ENCODE peak calls at places on chromosome 20, in nine cellular contexts. One of them, this sample, is unnamed.

GRCh38 chr20:51985013-51985415 is 182.7 kb upstream of the SALL4 start:
- DNase-seq in T-helper 1 cell: no peak
- DNase-seq in activated naive CD4-positive, alpha-beta T cell treated with anti-CD3 and anti-CD28 coated beads, Interleukin-2, amount 10 ng/mL, durations not matched to agents 7 days and 5 days: no peak
- DNase-seq in H9: no peak
- DNase-seq in substantia nigra: no peak
- DNase-seq in DMS 273 treated with DMSO at 0.1 percent for 48 hours: no peak
- DNase-seq in SW 1271: peak
- DNase-seq in cerebellar nuclear complex: no peak
- DNase-seq in naive B cell: no peak
- DNase-seq in this sample: no peak

GRCh38 chr20:48350291-48350988 is 477.4 kb downstream of the PREX1 start:
- DNase-seq in SW 1271: no peak
- DNase-seq in T-helper 1 cell: no peak
- DNase-seq in cerebellar nuclear complex: no peak
- DNase-seq in activated naive CD4-positive, alpha-beta T cell treated with anti-CD3 and anti-CD28 coated beads, Interleukin-2, amount 10 ng/mL, durations not matched to agents 7 days and 5 days: no peak
- DNase-seq in H9: peak
- DNase-seq in DMS 273 treated with DMSO at 0.1 percent for 48 hours: no peak
- DNase-seq in naive B cell: no peak
- DNase-seq in substantia nigra: no peak
- DNase-seq in this sample: no peak

GRCh38 chr20:46699651-46700359 is 9.6 kb upstream of the SLC2A10 start:
- DNase-seq in SW 1271: no peak
- DNase-seq in naive B cell: no peak
- DNase-seq in H9: no peak
- DNase-seq in activated naive CD4-positive, alpha-beta T cell treated with anti-CD3 and anti-CD28 coated beads, Interleukin-2, amount 10 ng/mL, durations not matched to agents 7 days and 5 days: no peak
- DNase-seq in DMS 273 treated with DMSO at 0.1 percent for 48 hours: no peak
- DNase-seq in cerebellar nuclear complex: no peak
- DNase-seq in T-helper 1 cell: no peak
- DNase-seq in substantia nigra: no peak
- DNase-seq in this sample: peak

GRCh38 chr20:17943343-17943742 is 25.3 kb downstream of the SNX5 start:
- DNase-seq in naive B cell: peak
- DNase-seq in H9: no peak
- DNase-seq in substantia nigra: no peak
- DNase-seq in cerebellar nuclear complex: no peak
- DNase-seq in T-helper 1 cell: no peak
- DNase-seq in SW 1271: no peak
- DNase-seq in DMS 273 treated with DMSO at 0.1 percent for 48 hours: no peak
- DNase-seq in activated naive CD4-positive, alpha-beta T cell treated with anti-CD3 and anti-CD28 coated beads, Interleukin-2, amount 10 ng/mL, durations not matched to agents 7 days and 5 days: no peak
- DNase-seq in this sample: no peak

GRCh38 chr20:22795897-22796296 is 211.5 kb upstream of the FOXA2 start:
- DNase-seq in activated naive CD4-positive, alpha-beta T cell treated with anti-CD3 and anti-CD28 coated beads, Interleukin-2, amount 10 ng/mL, durations not matched to agents 7 days and 5 days: no peak
- DNase-seq in naive B cell: no peak
- DNase-seq in H9: no peak
- DNase-seq in substantia nigra: no peak
- DNase-seq in T-helper 1 cell: no peak
- DNase-seq in DMS 273 treated with DMSO at 0.1 percent for 48 hours: no peak
- DNase-seq in cerebellar nuclear complex: no peak
- DNase-seq in SW 1271: peak
- DNase-seq in this sample: no peak

GRCh38 chr20:31516651-31517050 is 2.4 kb downstream of the HM13 start:
- DNase-seq in DMS 273 treated with DMSO at 0.1 percent for 48 hours: no peak
- DNase-seq in substantia nigra: no peak
- DNase-seq in activated naive CD4-positive, alpha-beta T cell treated with anti-CD3 and anti-CD28 coated beads, Interleukin-2, amount 10 ng/mL, durations not matched to agents 7 days and 5 days: peak
- DNase-seq in T-helper 1 cell: no peak
- DNase-seq in naive B cell: no peak
- DNase-seq in SW 1271: no peak
- DNase-seq in H9: no peak
- DNase-seq in cerebellar nuclear complex: no peak
- DNase-seq in this sample: no peak

GRCh38 chr20:2289475-2289874 is 6.3 kb upstream of the TGM3 start:
- DNase-seq in activated naive CD4-positive, alpha-beta T cell treated with anti-CD3 and anti-CD28 coated beads, Interleukin-2, amount 10 ng/mL, durations not matched to agents 7 days and 5 days: no peak
- DNase-seq in H9: no peak
- DNase-seq in SW 1271: no peak
- DNase-seq in naive B cell: no peak
- DNase-seq in substantia nigra: no peak
- DNase-seq in cerebellar nuclear complex: no peak
- DNase-seq in T-helper 1 cell: no peak
- DNase-seq in DMS 273 treated with DMSO at 0.1 percent for 48 hours: no peak
- DNase-seq in this sample: no peak

GRCh38 chr20:22289442-22289841 is 294.9 kb downstream of the FOXA2 start:
- DNase-seq in H9: no peak
- DNase-seq in substantia nigra: no peak
- DNase-seq in activated naive CD4-positive, alpha-beta T cell treated with anti-CD3 and anti-CD28 coated beads, Interleukin-2, amount 10 ng/mL, durations not matched to agents 7 days and 5 days: no peak
- DNase-seq in naive B cell: no peak
- DNase-seq in SW 1271: no peak
- DNase-seq in T-helper 1 cell: no peak
- DNase-seq in DMS 273 treated with DMSO at 0.1 percent for 48 hours: no peak
- DNase-seq in cerebellar nuclear complex: no peak
- DNase-seq in this sample: no peak

GRCh38 chr20:23547613-23548012 is 20.7 kb downstream of the CST9L start:
- DNase-seq in substantia nigra: no peak
- DNase-seq in naive B cell: no peak
- DNase-seq in SW 1271: no peak
- DNase-seq in cerebellar nuclear complex: no peak
- DNase-seq in activated naive CD4-positive, alpha-beta T cell treated with anti-CD3 and anti-CD28 coated beads, Interleukin-2, amount 10 ng/mL, durations not matched to agents 7 days and 5 days: no peak
- DNase-seq in T-helper 1 cell: no peak
- DNase-seq in DMS 273 treated with DMSO at 0.1 percent for 48 hours: no peak
- DNase-seq in H9: no peak
- DNase-seq in this sample: no peak

GRCh38 chr20:57080796-57081195 is 185.6 kb downstream of the BMP7 start:
- DNase-seq in substantia nigra: peak
- DNase-seq in SW 1271: peak
- DNase-seq in activated naive CD4-positive, alpha-beta T cell treated with anti-CD3 and anti-CD28 coated beads, Interleukin-2, amount 10 ng/mL, durations not matched to agents 7 days and 5 days: no peak
- DNase-seq in naive B cell: no peak
- DNase-seq in cerebellar nuclear complex: no peak
- DNase-seq in H9: no peak
- DNase-seq in T-helper 1 cell: no peak
- DNase-seq in DMS 273 treated with DMSO at 0.1 percent for 48 hours: no peak
- DNase-seq in this sample: no peak

GRCh38 chr20:270517-270916 is 13.0 kb downstream of the DEFB132 start:
- DNase-seq in substantia nigra: no peak
- DNase-seq in T-helper 1 cell: no peak
- DNase-seq in SW 1271: no peak
- DNase-seq in cerebellar nuclear complex: no peak
- DNase-seq in naive B cell: no peak
- DNase-seq in DMS 273 treated with DMSO at 0.1 percent for 48 hours: no peak
- DNase-seq in activated naive CD4-positive, alpha-beta T cell treated with anti-CD3 and anti-CD28 coated beads, Interleukin-2, amount 10 ng/mL, durations not matched to agents 7 days and 5 days: no peak
- DNase-seq in H9: no peak
- DNase-seq in this sample: no peak

GRCh38 chr20:52754366-52754765 is 217.8 kb upstream of the TSHZ2 start:
- DNase-seq in H9: no peak
- DNase-seq in cerebellar nuclear complex: no peak
- DNase-seq in naive B cell: no peak
- DNase-seq in activated naive CD4-positive, alpha-beta T cell treated with anti-CD3 and anti-CD28 coated beads, Interleukin-2, amount 10 ng/mL, durations not matched to agents 7 days and 5 days: no peak
- DNase-seq in SW 1271: no peak
- DNase-seq in T-helper 1 cell: no peak
- DNase-seq in substantia nigra: no peak
- DNase-seq in DMS 273 treated with DMSO at 0.1 percent for 48 hours: no peak
- DNase-seq in this sample: no peak

GRCh38 chr20:62617711-62618483 is 24.4 kb upstream of the SLCO4A1 start:
- DNase-seq in naive B cell: peak
- DNase-seq in activated naive CD4-positive, alpha-beta T cell treated with anti-CD3 and anti-CD28 coated beads, Interleukin-2, amount 10 ng/mL, durations not matched to agents 7 days and 5 days: peak
- DNase-seq in H9: no peak
- DNase-seq in cerebellar nuclear complex: no peak
- DNase-seq in T-helper 1 cell: no peak
- DNase-seq in substantia nigra: no peak
- DNase-seq in DMS 273 treated with DMSO at 0.1 percent for 48 hours: no peak
- DNase-seq in SW 1271: peak
- DNase-seq in this sample: no peak

GRCh38 chr20:36197271-36197670 is 39.0 kb upstream of the AAR2 start:
- DNase-seq in naive B cell: no peak
- DNase-seq in T-helper 1 cell: no peak
- DNase-seq in substantia nigra: no peak
- DNase-seq in cerebellar nuclear complex: no peak
- DNase-seq in DMS 273 treated with DMSO at 0.1 percent for 48 hours: no peak
- DNase-seq in SW 1271: no peak
- DNase-seq in H9: no peak
- DNase-seq in activated naive CD4-positive, alpha-beta T cell treated with anti-CD3 and anti-CD28 coated beads, Interleukin-2, amount 10 ng/mL, durations not matched to agents 7 days and 5 days: no peak
- DNase-seq in this sample: no peak

GRCh38 chr20:63253438-63254236 is 626 bp downstream of the NKAIN4 start:
- DNase-seq in H9: peak
- DNase-seq in substantia nigra: no peak
- DNase-seq in cerebellar nuclear complex: no peak
- DNase-seq in naive B cell: no peak
- DNase-seq in activated naive CD4-positive, alpha-beta T cell treated with anti-CD3 and anti-CD28 coated beads, Interleukin-2, amount 10 ng/mL, durations not matched to agents 7 days and 5 days: no peak
- DNase-seq in SW 1271: no peak
- DNase-seq in DMS 273 treated with DMSO at 0.1 percent for 48 hours: no peak
- DNase-seq in T-helper 1 cell: no peak
- DNase-seq in this sample: peak

GRCh38 chr20:34922654-34923381 is 32.8 kb downstream of the GSS start:
- DNase-seq in T-helper 1 cell: no peak
- DNase-seq in cerebellar nuclear complex: no peak
- DNase-seq in DMS 273 treated with DMSO at 0.1 percent for 48 hours: no peak
- DNase-seq in activated naive CD4-positive, alpha-beta T cell treated with anti-CD3 and anti-CD28 coated beads, Interleukin-2, amount 10 ng/mL, durations not matched to agents 7 days and 5 days: no peak
- DNase-seq in naive B cell: no peak
- DNase-seq in substantia nigra: no peak
- DNase-seq in H9: no peak
- DNase-seq in SW 1271: peak
- DNase-seq in this sample: no peak

GRCh38 chr20:33521461-33521860 is 31.6 kb downstream of the CBFA2T2 start:
- DNase-seq in activated naive CD4-positive, alpha-beta T cell treated with anti-CD3 and anti-CD28 coated beads, Interleukin-2, amount 10 ng/mL, durations not matched to agents 7 days and 5 days: no peak
- DNase-seq in substantia nigra: no peak
- DNase-seq in T-helper 1 cell: no peak
- DNase-seq in naive B cell: no peak
- DNase-seq in SW 1271: no peak
- DNase-seq in cerebellar nuclear complex: no peak
- DNase-seq in DMS 273 treated with DMSO at 0.1 percent for 48 hours: peak
- DNase-seq in H9: no peak
- DNase-seq in this sample: no peak

This sample was measured in ecto neural progenitor cell.